ENCODE peak calls at places on chromosome 13, in six cellular contexts. E is K562, R is H1, V is HepG2, P is GM12878, L is SK-N-SH. T is an unnamed sample.
A peak's percentile ranks its signal among the peaks of the same experiment; 100 is the strongest.

GRCh38 chr13:41694902-41695301 is 237.6 kb downstream of the RGCC start:
- DNase-seq in V (no peak), R (no peak), P (peak; percentile 7), E (no peak), L (no peak), T (no peak)

GRCh38 chr13:108615241-108615640 is 14.2 kb upstream of the MYO16 start:
- DNase-seq in P (no peak), E (no peak), V (no peak), R (no peak), L (no peak), T (no peak)

GRCh38 chr13:100100115-100100879 is 11.4 kb downstream of the PCCA start:
- DNase-seq in E (no peak), R (no peak), P (no peak), L (no peak), V (peak; percentile 71), T (no peak)

GRCh38 chr13:23707674-23708073 is 137.5 kb downstream of the TNFRSF19 start:
- DNase-seq in P (no peak), V (no peak), E (no peak), L (no peak), R (no peak), T (no peak)

GRCh38 chr13:114101325-114101821 is 31.1 kb downstream of the RASA3 start:
- DNase-seq in L (peak; percentile 39), P (no peak), E (no peak), R (no peak), V (no peak), T (no peak)

GRCh38 chr13:28313579-28313978 is 175.2 kb downstream of the PAN3 start:
- DNase-seq in R (no peak), V (no peak), L (no peak), P (no peak), E (no peak), T (no peak)

GRCh38 chr13:30097695-30098094 is 209.7 kb downstream of the KATNAL1 start:
- DNase-seq in P (no peak), E (no peak), L (no peak), R (no peak), V (no peak), T (no peak)

GRCh38 chr13:34435338-34435737 is 506.7 kb upstream of the NBEA start:
- DNase-seq in L (no peak), E (no peak), P (no peak), V (no peak), R (no peak), T (no peak)

GRCh38 chr13:27425151-27425917 is 915 bp downstream of the GTF3A start:
- DNase-seq in V (no peak), P (no peak), R (no peak), L (no peak), E (no peak), T (no peak)

GRCh38 chr13:65909501-65909900 is 1320.6 kb downstream of the PCDH9 start:
- DNase-seq in E (no peak), V (no peak), L (no peak), P (no peak), R (no peak), T (no peak)

GRCh38 chr13:25204843-25205242 is 32.8 kb upstream of the AMER2 start:
- DNase-seq in E (no peak), R (no peak), L (no peak), V (no peak), P (no peak), T (no peak)

GRCh38 chr13:25200783-25201182 is 28.7 kb upstream of the AMER2 start:
- DNase-seq in V (no peak), R (no peak), E (no peak), P (no peak), L (no peak), T (no peak)

GRCh38 chr13:25207291-25207690 is 35.2 kb upstream of the AMER2 start:
- DNase-seq in V (no peak), E (no peak), R (no peak), L (no peak), P (no peak), T (no peak)

GRCh38 chr13:25203256-25203794 is 31.2 kb upstream of the AMER2 start:
- DNase-seq in R (no peak), L (no peak), V (no peak), E (no peak), P (no peak), T (no peak)
- TF ChIP-seq GABPA in R (no peak), L (no peak), V (no peak), E (no peak), P (no peak), T (no peak)

DNA sequence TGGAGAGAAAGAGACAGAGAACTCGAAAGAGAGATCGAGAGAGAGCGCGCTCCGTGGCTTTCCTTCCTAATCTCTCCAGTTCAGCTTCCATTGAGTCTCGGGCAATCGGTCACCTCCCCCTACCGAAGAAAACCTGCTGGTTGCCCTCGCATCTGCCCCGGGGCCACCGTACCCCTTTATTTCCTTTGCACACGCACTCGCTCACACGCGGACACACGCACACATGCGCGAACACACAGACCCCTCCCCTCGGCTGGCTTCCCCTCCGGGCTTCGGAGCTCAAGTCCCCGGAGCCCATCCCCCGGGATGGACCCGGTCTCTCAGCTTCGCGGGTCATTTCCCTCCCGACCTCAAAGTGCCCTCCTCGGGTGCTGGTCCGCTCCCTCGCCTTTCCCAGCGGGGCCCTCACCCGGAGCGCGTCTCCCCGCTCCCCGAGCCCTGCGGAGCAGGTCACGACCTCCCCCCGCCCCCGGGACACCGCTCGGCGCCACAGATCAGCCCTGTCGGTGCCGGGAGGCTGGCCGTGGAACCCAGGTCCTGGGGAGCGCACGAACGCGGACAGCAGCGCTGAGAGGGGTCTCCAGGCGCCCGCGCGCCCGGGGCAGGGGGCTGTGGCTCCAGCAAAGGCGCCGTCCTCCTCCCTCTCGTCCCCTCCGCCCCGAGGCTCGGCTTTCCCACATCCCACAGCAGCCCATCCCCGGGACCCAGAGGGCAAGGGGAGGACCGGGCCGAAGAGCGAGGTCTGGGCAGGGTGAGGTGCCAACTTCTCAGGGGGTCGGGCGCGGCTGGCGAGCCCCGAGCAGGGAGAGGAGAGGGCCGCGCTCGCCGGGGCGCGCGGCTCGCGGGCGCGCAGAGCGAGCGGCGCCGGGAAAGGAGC is 1.8 kb downstream of the DACH1 start:
- DNase-seq in R (no peak), P (no peak), E (no peak), L (peak; percentile 73), V (no peak), T (peak; percentile 67)
- H3K4me3 ChIP-seq in R (peak overlapping the region; percentile 75), P (no peak overlapping the region), E (no peak overlapping the region), L (peak overlapping the region; percentile 85), V (no peak overlapping the region), T (peak overlapping the region; percentile 87)

DNA sequence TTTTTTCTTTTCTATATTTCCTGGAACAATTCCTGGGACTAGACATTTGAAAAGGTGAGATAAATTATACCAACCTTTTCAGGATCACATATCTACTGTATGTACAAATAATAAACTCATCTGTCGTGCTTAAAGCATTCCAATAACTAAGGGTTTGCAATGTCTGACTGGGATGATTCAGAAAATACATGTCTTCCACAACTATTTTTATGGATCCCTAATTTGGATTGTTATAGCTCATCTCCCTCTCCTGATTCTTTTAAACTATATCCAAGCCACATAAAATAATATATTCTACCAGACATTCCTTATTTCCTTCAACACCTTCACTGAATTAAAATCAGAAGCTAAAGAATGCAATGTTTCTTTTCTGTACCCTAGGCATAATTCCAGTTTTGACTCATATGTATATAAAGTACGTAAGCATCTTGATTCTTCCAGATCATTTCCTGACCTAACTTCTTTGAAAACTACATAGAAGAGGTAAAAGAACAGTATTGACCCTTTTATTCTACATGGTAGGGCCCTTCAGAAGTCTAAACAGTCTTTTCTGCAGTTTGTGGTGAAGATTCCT is 420.4 kb downstream of the EFNB2 start:
- DNase-seq in E (no peak), P (no peak), L (no peak), R (no peak), V (no peak), T (no peak)
- TF ChIP-seq GABPA in E (no peak), P (no peak), L (no peak), R (no peak), V (no peak), T (no peak)

GRCh38 chr13:75489502-75490263 is 7.7 kb upstream of the TBC1D4 start:
- DNase-seq in P (peak; percentile 76), R (no peak), E (no peak), L (no peak), V (peak; percentile 46), T (peak; percentile 46)
- H3K4me3 ChIP-seq in P (no peak overlapping the region), R (no peak overlapping the region), E (no peak overlapping the region), L (no peak overlapping the region), V (peak overlapping the region; percentile 9), T (no peak overlapping the region)

DNA sequence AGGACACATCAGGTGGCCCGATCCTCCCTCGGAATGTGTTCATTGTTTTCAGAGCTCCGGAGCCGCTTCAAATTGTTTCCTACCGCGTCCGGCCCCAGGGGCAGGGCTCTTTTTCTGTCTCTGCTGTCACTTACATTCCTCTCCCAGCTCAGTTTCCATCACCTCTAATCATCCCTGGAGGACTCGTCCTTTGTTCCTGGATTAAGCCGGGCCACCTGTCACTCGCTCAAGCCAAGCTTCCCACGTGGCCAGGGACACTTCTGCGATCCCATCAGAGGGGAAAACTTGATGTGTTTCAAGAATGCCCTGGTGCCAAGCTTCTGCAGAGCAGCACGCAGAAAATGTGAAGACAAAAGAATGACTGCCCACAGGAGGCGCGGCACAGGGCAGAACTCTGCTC is 13.5 kb downstream of the IL17D start:
- DNase-seq in L (no peak), V (no peak), E (no peak), R (no peak), P (no peak), T (no peak)
- TF ChIP-seq GABPA in L (no peak), V (no peak), E (no peak), R (no peak), P (no peak), T (no peak)

DNA sequence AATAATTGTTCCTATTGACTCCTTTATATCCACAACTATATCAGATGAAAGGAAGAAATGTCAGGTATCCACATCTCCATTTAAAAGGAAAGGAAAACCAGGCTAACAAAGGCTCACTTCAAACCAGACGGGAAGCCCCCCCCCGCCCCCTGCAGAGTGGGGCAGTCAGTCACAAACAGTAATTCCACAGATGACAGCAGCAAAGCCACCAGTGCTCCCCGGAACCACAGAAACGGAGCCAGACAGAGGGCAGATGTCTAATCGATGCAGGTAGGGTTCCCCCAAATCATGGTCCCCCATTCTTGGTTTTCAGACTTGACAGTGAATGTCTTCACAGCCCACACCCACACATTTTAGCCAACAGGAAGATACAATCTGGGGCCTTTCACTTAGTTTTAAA is 100.8 kb downstream of the STK24 start:
- DNase-seq in R (no peak), E (no peak), P (no peak), L (peak; percentile 57), V (no peak), T (no peak)
- H3K4me3 ChIP-seq in R (peak overlapping the region; percentile 6), E (no peak overlapping the region), P (peak overlapping the region; percentile 13), L (no peak overlapping the region), V (no peak overlapping the region), T (no peak overlapping the region)

T was measured in HL-60.